ENCODE peak calls at places on chromosome 2, in five cellular contexts. L is GM12891; S is NB4; Q is activated naive CD8-positive, alpha-beta T cell treated with anti-CD3 and anti-CD28 coated beads, Interleukin-2, amount 50 U/mL, for 16 hours; Y is Right ventricle myocardium superior. U is an unnamed sample.

GRCh38 chr2:195411219-195411687 is 245.8 kb upstream of the SLC39A10 start:
- DNase-seq in L (no peak), S (peak), Q (no peak), Y (no peak), U (no peak)

GRCh38 chr2:189142893-189143759 is 36.4 kb downstream of the COL5A2 start:
- DNase-seq in L (peak), S (peak), Q (peak), Y (no peak), U (no peak)

GRCh38 chr2:20138696-20139095 is 86.2 kb downstream of the SDC1 start:
- DNase-seq in L (no peak), S (no peak), Q (no peak), Y (no peak), U (no peak)

GRCh38 chr2:240837621-240838020 is 17.6 kb upstream of the KIF1A start:
- DNase-seq in L (no peak), S (no peak), Q (no peak), Y (no peak), U (no peak)

GRCh38 chr2:65985986-65986385 is 448.9 kb upstream of the MEIS1 start:
- DNase-seq in L (no peak), S (no peak), Q (no peak), Y (no peak), U (no peak)

GRCh38 chr2:19819097-19820065 is 82.4 kb downstream of the TTC32 start:
- DNase-seq in L (no peak), S (no peak), Q (no peak), Y (no peak), U (no peak)

GRCh38 chr2:86552889-86553288 is 10.4 kb downstream of the CHMP3 start:
- DNase-seq in L (no peak), S (no peak), Q (no peak), Y (no peak), U (no peak)

GRCh38 chr2:82511894-82512293 is 1947.2 kb downstream of the SUCLG1 start:
- DNase-seq in L (no peak), S (no peak), Q (no peak), Y (no peak), U (no peak)

GRCh38 chr2:240593026-240593702 is 6.6 kb downstream of the CAPN10 start:
- DNase-seq in L (no peak), S (no peak), Q (no peak), Y (peak), U (no peak)

GRCh38 chr2:105394951-105395611 is 3.8 kb downstream of the FHL2 start:
- DNase-seq in L (no peak), S (no peak), Q (no peak), Y (no peak), U (no peak)

GRCh38 chr2:64426191-64426952 is 27.6 kb upstream of the LGALSL start:
- DNase-seq in L (no peak), S (no peak), Q (no peak), Y (no peak), U (no peak)

GRCh38 chr2:67436221-67436620 is 39.1 kb downstream of the ETAA1 start:
- DNase-seq in L (no peak), S (no peak), Q (no peak), Y (no peak), U (no peak)

GRCh38 chr2:197211881-197212342 is 98.7 kb downstream of the ANKRD44 start:
- DNase-seq in L (no peak), S (no peak), Q (no peak), Y (no peak), U (no peak)

GRCh38 chr2:60959501-60959900 is 58.0 kb upstream of the PEX13 start:
- DNase-seq in L (no peak), S (no peak), Q (no peak), Y (no peak), U (no peak)

GRCh38 chr2:35454966-35455638 is 900.5 kb upstream of the CRIM1 start:
- DNase-seq in L (no peak), S (peak), Q (no peak), Y (no peak), U (no peak)

GRCh38 chr2:238077292-238077691 is 16.5 kb downstream of the SCLY start:
- DNase-seq in L (no peak), S (no peak), Q (no peak), Y (no peak), U (no peak)

GRCh38 chr2:23423873-23424680 is 39.1 kb downstream of the KLHL29 start:
- DNase-seq in L (no peak), S (no peak), Q (no peak), Y (no peak), U (no peak)

GRCh38 chr2:206962966-206963365 is 23.6 kb downstream of the CPO start:
- DNase-seq in L (no peak), S (no peak), Q (no peak), Y (no peak), U (no peak)

GRCh38 chr2:86622409-86622877 is 1.2 kb downstream of the RNF103 start:
- DNase-seq in L (no peak), S (peak), Q (no peak), Y (peak), U (no peak)

GRCh38 chr2:82215212-82215611 is 1910.7 kb upstream of the LRRTM1 start:
- DNase-seq in L (no peak), S (no peak), Q (no peak), Y (no peak), U (no peak)

GRCh38 chr2:3377279-3377611 is 373 bp downstream of the EIPR1 start:
- DNase-seq in L (no peak), S (peak), Q (no peak), Y (no peak), U (no peak)

GRCh38 chr2:200777275-200777674 is 34.4 kb upstream of the BZW1 start:
- DNase-seq in L (no peak), S (no peak), Q (no peak), Y (no peak), U (no peak)

GRCh38 chr2:241228081-241228859 is 39.8 kb downstream of the ANO7 start:
- DNase-seq in L (no peak), S (no peak), Q (no peak), Y (peak), U (no peak)

GRCh38 chr2:241391892-241392665 is 36.0 kb downstream of the FARP2 start:
- DNase-seq in L (no peak), S (peak), Q (no peak), Y (no peak), U (no peak)

GRCh38 chr2:128777091-128778045 is 458.7 kb upstream of the HS6ST1 start:
- DNase-seq in L (no peak), S (no peak), Q (no peak), Y (no peak), U (no peak)

GRCh38 chr2:207394203-207394741 is 135.5 kb upstream of the CREB1 start:
- DNase-seq in L (no peak), S (no peak), Q (no peak), Y (no peak), U (no peak)

U was measured in cerebellar nuclear complex.